ENCODE peak calls at places on chromosomes 7 and 10, in nine cellular contexts. M is pancreas; K is left colon; Q is posterior vena cava; X is AG09309; T is stimulated activated CD4-positive, alpha-beta T cell treated with anti-CD3 and anti-CD28 coated beads, Interleukin-1b, Interleukin-23, amount 100 ng/mL, for 1 hour; F is endothelial cell; A is NAMALWA; Y is CD8-positive, alpha-beta memory T cell. D is an unnamed sample.

GRCh38 chr7:90474284-90475210 is 5.1 kb downstream of the PTTG1IP2 start:
- DNase-seq in M (no peak), K (no peak), Q (no peak), X (peak; percentile 67), T (no peak), F (no peak), A (no peak), Y (no peak), D (no peak)

GRCh38 chr7:99665989-99666388 is 13.8 kb downstream of the CYP3A5 start:
- DNase-seq in M (no peak), K (no peak), Q (no peak), X (no peak), T (no peak), F (no peak), A (no peak), Y (no peak), D (no peak)

GRCh38 chr10:30820282-30820991 is 190.9 kb upstream of the LYZL2 start:
- DNase-seq in M (no peak), K (no peak), Q (no peak), X (peak; percentile 67), T (no peak), F (no peak), A (no peak), Y (no peak), D (peak; percentile 41)

GRCh38 chr7:66326501-66327180 is 121.5 kb downstream of the TPST1 start:
- DNase-seq in M (no peak), K (no peak), Q (no peak), X (peak; percentile 80), T (no peak), F (no peak), A (no peak), Y (no peak), D (no peak)

GRCh38 chr7:30802812-30803211 is 31.6 kb downstream of the MINDY4 start:
- DNase-seq in M (no peak), K (no peak), Q (no peak), X (no peak), T (no peak), F (no peak), A (no peak), Y (no peak), D (no peak)

GRCh38 chr7:1087462-1087809 is 477 bp upstream of the GPER1 start:
- DNase-seq in M (no peak), K (no peak), Q (no peak), X (peak; percentile 24), T (no peak), F (no peak), A (no peak), Y (no peak), D (no peak)

GRCh38 chr10:34280599-34281374 is 534.3 kb downstream of the PARD3 start:
- DNase-seq in M (peak; percentile 9), K (no peak), Q (no peak), X (peak; percentile 87), T (no peak), F (no peak), A (no peak), Y (no peak), D (peak; percentile 86)

GRCh38 chr10:12943425-12943824 is 58.1 kb downstream of the CCDC3 start:
- DNase-seq in M (no peak), K (no peak), Q (no peak), X (no peak), T (no peak), F (no peak), A (no peak), Y (no peak), D (no peak)

GRCh38 chr10:74238031-74238431 is 87.0 kb downstream of the ADK start:
- DNase-seq in M (peak; percentile 30), K (no peak), Q (no peak), X (no peak), T (no peak), F (no peak), A (no peak), Y (no peak), D (no peak)

GRCh38 chr10:48247680-48248079 is 26.8 kb downstream of the FRMPD2 start:
- DNase-seq in M (no peak), K (no peak), Q (no peak), X (no peak), T (no peak), F (no peak), A (no peak), Y (no peak), D (peak; percentile 36)

GRCh38 chr7:102456327-102456726 is 8.3 kb downstream of the ALKBH4 start:
- DNase-seq in M (no peak), K (no peak), Q (no peak), X (no peak), T (no peak), F (no peak), A (no peak), Y (no peak), D (no peak)

GRCh38 chr10:49123981-49124920 is 8.9 kb upstream of the VSTM4 start:
- DNase-seq in M (no peak), K (no peak), Q (no peak), X (no peak), T (no peak), F (no peak), A (no peak), Y (no peak), D (no peak)

GRCh38 chr10:47346572-47347302 is 1.4 kb upstream of the RBP3 start:
- DNase-seq in M (no peak), K (peak; percentile 51), Q (peak; percentile 51), X (no peak), T (no peak), F (no peak), A (no peak), Y (no peak), D (no peak)

GRCh38 chr7:83032195-83032594 is 130.5 kb downstream of the PCLO start:
- DNase-seq in M (no peak), K (no peak), Q (no peak), X (no peak), T (no peak), F (no peak), A (no peak), Y (no peak), D (no peak)

GRCh38 chr7:1283337-1283736 is 50.7 kb downstream of the UNCX start:
- DNase-seq in M (no peak), K (no peak), Q (peak; percentile 52), X (no peak), T (no peak), F (no peak), A (no peak), Y (no peak), D (no peak)

GRCh38 chr7:124702385-124702784 is 63.2 kb downstream of the GPR37 start:
- DNase-seq in M (no peak), K (no peak), Q (no peak), X (no peak), T (no peak), F (no peak), A (no peak), Y (no peak), D (no peak)

GRCh38 chr10:133312769-133313145 is 4.0 kb downstream of the ZNF511 start:
- DNase-seq in M (no peak), K (no peak), Q (no peak), X (no peak), T (no peak), F (no peak), A (no peak), Y (no peak), D (no peak)

GRCh38 chr7:132456418-132456817 is 119.9 kb downstream of the PLXNA4 start:
- DNase-seq in M (no peak), K (no peak), Q (no peak), X (no peak), T (no peak), F (no peak), A (no peak), Y (no peak), D (no peak)

GRCh38 chr10:90859321-90859751 is 1.5 kb upstream of the HTR7 start:
- DNase-seq in M (no peak), K (no peak), Q (no peak), X (no peak), T (no peak), F (no peak), A (no peak), Y (no peak), D (no peak)

GRCh38 chr10:4984971-4985594 is 18.6 kb downstream of the AKR1C2 start:
- DNase-seq in M (peak; percentile 19), K (no peak), Q (no peak), X (peak; percentile 23), T (no peak), F (no peak), A (no peak), Y (no peak), D (no peak)

GRCh38 chr7:2495402-2496309 is 19.5 kb upstream of the GRIFIN start:
- DNase-seq in M (no peak), K (no peak), Q (no peak), X (no peak), T (no peak), F (peak; percentile 5), A (no peak), Y (no peak), D (no peak)

GRCh38 chr10:48800283-48800675 is 115.6 kb downstream of the WDFY4 start:
- DNase-seq in M (no peak), K (no peak), Q (no peak), X (no peak), T (no peak), F (peak; percentile 15), A (peak; percentile 42), Y (no peak), D (no peak)

GRCh38 chr7:1197997-1198632 is 34.6 kb upstream of the UNCX start:
- DNase-seq in M (no peak), K (no peak), Q (no peak), X (peak; percentile 73), T (no peak), F (no peak), A (no peak), Y (no peak), D (no peak)

GRCh38 chr7:159142204-159142603 is 2.5 kb downstream of the VIPR2 start:
- DNase-seq in M (no peak), K (no peak), Q (no peak), X (no peak), T (no peak), F (no peak), A (no peak), Y (no peak), D (no peak)

GRCh38 chr10:25061711-25062455 is 45.5 kb downstream of the THNSL1 start:
- DNase-seq in M (no peak), K (no peak), Q (no peak), X (no peak), T (no peak), F (no peak), A (no peak), Y (no peak), D (no peak)

GRCh38 chr7:147298611-147299043 is 1182.0 kb downstream of the CNTNAP2 start:
- DNase-seq in M (no peak), K (no peak), Q (no peak), X (no peak), T (no peak), F (no peak), A (no peak), Y (no peak), D (no peak)

GRCh38 chr7:80699656-80700318 is 61.3 kb downstream of the CD36 start:
- DNase-seq in M (no peak), K (no peak), Q (no peak), X (no peak), T (no peak), F (no peak), A (no peak), Y (no peak), D (no peak)

GRCh38 chr7:100825215-100825671 is 2.1 kb downstream of the EPHB4 start:
- DNase-seq in M (no peak), K (no peak), Q (no peak), X (no peak), T (no peak), F (peak; percentile 53), A (no peak), Y (no peak), D (no peak)

GRCh38 chr10:127148933-127149220 is 47.5 kb downstream of the INSYN2A start:
- DNase-seq in M (no peak), K (no peak), Q (no peak), X (peak; percentile 50), T (no peak), F (no peak), A (no peak), Y (no peak), D (no peak)

GRCh38 chr10:87775766-87776165 is 42.3 kb downstream of the ATAD1 start:
- DNase-seq in M (no peak), K (no peak), Q (no peak), X (no peak), T (no peak), F (no peak), A (no peak), Y (no peak), D (no peak)